ENCODE peak calls at places on chromosomes 11 and 22, in four cellular contexts. One of them, this sample, is unnamed.

GRCh38 chr11:64660205-64660604 is 62.8 kb downstream of the NRXN2 start:
- DNase-seq in activated B cell treated with CpG ODN at 0.5 μM for 24 hours: no peak
- DNase-seq in activated T-cell treated with anti-CD3 and anti-CD28 coated beads for 24 hours: no peak
- DNase-seq in upper lobe of right lung: no peak
- DNase-seq in this sample: no peak

GRCh38 chr11:60209977-60210376 is 27.1 kb upstream of the MS4A6A start:
- DNase-seq in activated B cell treated with CpG ODN at 0.5 μM for 24 hours: no peak
- DNase-seq in activated T-cell treated with anti-CD3 and anti-CD28 coated beads for 24 hours: no peak
- DNase-seq in upper lobe of right lung: no peak
- DNase-seq in this sample: no peak

GRCh38 chr11:36195496-36196346 is 93.5 kb downstream of the COMMD9 start:
- DNase-seq in activated B cell treated with CpG ODN at 0.5 μM for 24 hours: no peak
- DNase-seq in activated T-cell treated with anti-CD3 and anti-CD28 coated beads for 24 hours: no peak
- DNase-seq in upper lobe of right lung: no peak
- DNase-seq in this sample: peak; percentile 28

GRCh38 chr22:20728523-20729190 is 45.3 kb upstream of the SERPIND1 start:
- DNase-seq in activated B cell treated with CpG ODN at 0.5 μM for 24 hours: no peak
- DNase-seq in activated T-cell treated with anti-CD3 and anti-CD28 coated beads for 24 hours: no peak
- DNase-seq in upper lobe of right lung: no peak
- DNase-seq in this sample: no peak

GRCh38 chr11:120752668-120753067 is 241.1 kb downstream of the GRIK4 start:
- DNase-seq in activated B cell treated with CpG ODN at 0.5 μM for 24 hours: no peak
- DNase-seq in activated T-cell treated with anti-CD3 and anti-CD28 coated beads for 24 hours: no peak
- DNase-seq in upper lobe of right lung: no peak
- DNase-seq in this sample: peak; percentile 94

GRCh38 chr11:25771605-25772004 is 560.3 kb upstream of the ANO3 start:
- DNase-seq in activated B cell treated with CpG ODN at 0.5 μM for 24 hours: no peak
- DNase-seq in activated T-cell treated with anti-CD3 and anti-CD28 coated beads for 24 hours: no peak
- DNase-seq in upper lobe of right lung: no peak
- DNase-seq in this sample: no peak

GRCh38 chr22:49527611-49528419 is 299.9 kb downstream of the BRD1 start:
- DNase-seq in activated B cell treated with CpG ODN at 0.5 μM for 24 hours: no peak
- DNase-seq in activated T-cell treated with anti-CD3 and anti-CD28 coated beads for 24 hours: no peak
- DNase-seq in upper lobe of right lung: no peak
- DNase-seq in this sample: no peak

GRCh38 chr11:9142732-9143131 is 51.3 kb upstream of the SCUBE2 start:
- DNase-seq in activated B cell treated with CpG ODN at 0.5 μM for 24 hours: no peak
- DNase-seq in activated T-cell treated with anti-CD3 and anti-CD28 coated beads for 24 hours: no peak
- DNase-seq in upper lobe of right lung: no peak
- DNase-seq in this sample: no peak

GRCh38 chr11:10606536-10607208 is 38.2 kb upstream of the LYVE1 start:
- DNase-seq in activated B cell treated with CpG ODN at 0.5 μM for 24 hours: no peak
- DNase-seq in activated T-cell treated with anti-CD3 and anti-CD28 coated beads for 24 hours: no peak
- DNase-seq in upper lobe of right lung: no peak
- DNase-seq in this sample: no peak

GRCh38 chr11:123425367-123425766 is 4.7 kb upstream of the GRAMD1B start:
- DNase-seq in activated B cell treated with CpG ODN at 0.5 μM for 24 hours: no peak
- DNase-seq in activated T-cell treated with anti-CD3 and anti-CD28 coated beads for 24 hours: no peak
- DNase-seq in upper lobe of right lung: no peak
- DNase-seq in this sample: no peak

GRCh38 chr11:95904009-95904650 is 19.8 kb downstream of the MTMR2 start:
- DNase-seq in activated B cell treated with CpG ODN at 0.5 μM for 24 hours: no peak
- DNase-seq in activated T-cell treated with anti-CD3 and anti-CD28 coated beads for 24 hours: no peak
- DNase-seq in upper lobe of right lung: no peak
- DNase-seq in this sample: no peak

GRCh38 chr22:28245579-28246224 is 326.6 kb upstream of the PITPNB start:
- DNase-seq in activated B cell treated with CpG ODN at 0.5 μM for 24 hours: no peak
- DNase-seq in activated T-cell treated with anti-CD3 and anti-CD28 coated beads for 24 hours: no peak
- DNase-seq in upper lobe of right lung: no peak
- DNase-seq in this sample: peak; percentile 32

This sample was measured in NCI-H69.